ENCODE peak calls at places on chromosome 15, in six cellular contexts. V is BJ, U is mammary epithelial cell, A is Caco-2, O is A549, Q is ovary. C is an unnamed sample.

GRCh38 chr15:34360298-34360697 is 6.7 kb downstream of the LPCAT4 start:
- DNase-seq in V (no peak), U (peak), A (peak), O (no peak), Q (no peak), C (no peak)

GRCh38 chr15:98896802-98897732 is 110.5 kb downstream of the PGPEP1L start:
- DNase-seq in V (peak), U (peak), A (peak), O (peak), Q (peak), C (peak)

GRCh38 chr15:40534371-40534770 is 30.5 kb downstream of the CCDC32 start:
- DNase-seq in V (no peak), U (no peak), A (no peak), O (no peak), Q (no peak), C (no peak)

GRCh38 chr15:22889146-22889818 is 50.8 kb downstream of the NIPA2 start:
- DNase-seq in V (no peak), U (no peak), A (no peak), O (no peak), Q (no peak), C (no peak)

GRCh38 chr15:43541785-43542184 is 24.4 kb downstream of the MAP1A start:
- DNase-seq in V (no peak), U (no peak), A (no peak), O (no peak), Q (no peak), C (peak)

GRCh38 chr15:71424765-71425164 is 309.5 kb downstream of the THSD4 start:
- DNase-seq in V (no peak), U (no peak), A (no peak), O (no peak), Q (no peak), C (no peak)

GRCh38 chr15:99057697-99058420 is 47.0 kb upstream of the SYNM start:
- DNase-seq in V (no peak), U (no peak), A (no peak), O (no peak), Q (no peak), C (no peak)

GRCh38 chr15:52200831-52201365 is 9.7 kb upstream of the GNB5 start:
- DNase-seq in V (no peak), U (no peak), A (no peak), O (no peak), Q (no peak), C (peak)

GRCh38 chr15:98858610-98859023 is 149.0 kb downstream of the PGPEP1L start:
- DNase-seq in V (no peak), U (no peak), A (no peak), O (no peak), Q (no peak), C (no peak)

GRCh38 chr15:40048155-40048792 is 9.3 kb upstream of the SRP14 start:
- DNase-seq in V (no peak), U (no peak), A (no peak), O (no peak), Q (no peak), C (no peak)

GRCh38 chr15:33473005-33473404 is 162.2 kb downstream of the RYR3 start:
- DNase-seq in V (no peak), U (no peak), A (no peak), O (no peak), Q (no peak), C (no peak)

GRCh38 chr15:29225534-29226224 is 43.9 kb downstream of the NSMCE3 start:
- DNase-seq in V (no peak), U (no peak), A (no peak), O (no peak), Q (no peak), C (no peak)

GRCh38 chr15:38531509-38531908 is 33.1 kb downstream of the RASGRP1 start:
- DNase-seq in V (no peak), U (peak), A (no peak), O (no peak), Q (no peak), C (peak)

GRCh38 chr15:68650901-68651709 is 72.3 kb downstream of the CORO2B start:
- DNase-seq in V (no peak), U (no peak), A (peak), O (peak), Q (no peak), C (no peak)

GRCh38 chr15:38069001-38069400 is 134.6 kb downstream of the TMCO5A start:
- DNase-seq in V (no peak), U (peak), A (peak), O (peak), Q (no peak), C (peak)

DNA sequence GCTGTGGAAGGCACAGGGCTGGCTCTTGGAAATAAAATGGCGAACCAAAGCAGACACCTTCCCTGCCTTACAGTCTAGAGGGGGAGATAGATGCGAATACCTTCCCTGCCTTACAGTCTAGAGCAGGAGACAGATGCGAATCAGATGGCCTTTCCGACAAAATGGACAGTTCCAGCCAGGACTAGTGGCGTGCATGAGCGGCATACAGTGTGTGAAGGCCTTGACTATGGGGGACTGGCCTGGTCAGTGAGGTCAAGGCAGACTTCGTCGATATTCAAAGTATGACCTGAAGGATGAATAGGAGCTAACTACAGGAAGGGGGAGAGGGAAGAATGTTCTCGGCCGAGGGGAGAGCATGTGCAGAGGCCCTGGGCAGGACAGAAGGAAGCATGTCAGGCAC is 143.3 kb upstream of the TLE3 start:
- DNase-seq in V (no peak), U (no peak), A (no peak), O (no peak), Q (no peak), C (no peak)
- H3K4me3 ChIP-seq in V (no peak), U (no peak), A (no peak), O (no peak), Q (no peak), C (no peak)

GRCh38 chr15:89860851-89861360 is 32.9 kb downstream of the AP3S2 start:
- DNase-seq in V (no peak), U (no peak), A (peak), O (no peak), Q (no peak), C (no peak)

GRCh38 chr15:89864958-89865739 is 28.6 kb downstream of the AP3S2 start:
- DNase-seq in V (no peak), U (no peak), A (no peak), O (no peak), Q (no peak), C (no peak)

GRCh38 chr15:89858661-89859458 is 34.9 kb downstream of the AP3S2 start:
- DNase-seq in V (no peak), U (no peak), A (no peak), O (no peak), Q (no peak), C (no peak)

GRCh38 chr15:89860446-89860845 is 33.3 kb downstream of the AP3S2 start:
- DNase-seq in V (no peak), U (no peak), A (no peak), O (no peak), Q (no peak), C (no peak)

GRCh38 chr15:89863918-89864317 is 29.9 kb downstream of the AP3S2 start:
- DNase-seq in V (no peak), U (no peak), A (no peak), O (no peak), Q (no peak), C (peak)
- TF ChIP-seq CTCF in V (peak), U (peak), A (no peak), O (no peak), Q (no peak), C (peak)

GRCh38 chr15:48493763-48494225 is 151.7 kb downstream of the FBN1 start:
- DNase-seq in V (no peak), U (no peak), A (no peak), O (no peak), Q (no peak), C (no peak)
- H3K4me3 ChIP-seq in V (no peak), U (no peak), A (no peak), O (no peak), Q (no peak), C (no peak)

DNA sequence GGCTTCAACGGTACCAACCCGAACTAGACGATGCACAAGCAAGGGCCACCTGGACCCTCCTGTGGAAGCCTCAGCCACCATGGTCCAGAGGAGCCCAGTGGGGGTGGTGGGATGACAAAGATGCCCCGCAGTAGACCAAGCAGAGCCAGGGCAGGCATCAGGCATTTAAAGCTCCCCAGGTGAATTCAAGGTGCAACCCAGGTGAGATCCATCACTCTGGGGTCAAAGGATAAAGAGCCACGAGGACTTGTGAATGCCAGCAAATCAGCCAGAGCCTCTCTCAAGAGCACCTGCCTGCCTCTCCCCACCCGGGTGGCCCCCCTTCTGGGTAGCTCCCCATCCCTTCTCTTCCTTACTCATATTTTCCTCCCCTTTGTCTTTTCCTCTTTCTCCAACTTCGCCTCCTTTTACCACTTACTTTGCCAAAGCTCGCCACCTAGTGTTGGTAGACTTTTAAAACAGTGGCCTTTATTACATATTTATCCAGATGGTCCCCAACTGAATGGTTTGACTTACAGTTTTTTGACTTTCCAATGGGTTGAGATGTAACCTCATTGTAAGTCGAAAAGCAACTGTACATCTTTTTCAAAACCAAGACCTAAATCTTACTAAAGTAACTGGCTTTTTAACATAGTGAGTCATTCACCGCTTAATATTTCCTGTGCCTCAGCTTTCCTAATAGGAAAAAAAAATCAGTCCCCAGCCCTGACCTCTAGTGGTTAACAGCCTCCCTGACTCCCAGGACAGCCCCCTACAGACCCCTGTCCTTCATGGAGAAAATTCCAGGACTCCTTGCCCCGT is 18.8 kb downstream of the PLA2G4F start:
- DNase-seq in V (peak), U (peak), A (peak), O (peak), Q (no peak), C (peak)
- TF ChIP-seq CTCF in V (peak), U (peak), A (peak), O (peak), Q (peak), C (peak)

GRCh38 chr15:59329091-59329490 is 43.6 kb downstream of the MYO1E start:
- DNase-seq in V (no peak), U (no peak), A (no peak), O (no peak), Q (no peak), C (no peak)

GRCh38 chr15:59330649-59331048 is 42.0 kb downstream of the MYO1E start:
- DNase-seq in V (no peak), U (no peak), A (no peak), O (no peak), Q (no peak), C (no peak)

GRCh38 chr15:59327942-59328341 is 44.7 kb downstream of the MYO1E start:
- DNase-seq in V (no peak), U (no peak), A (no peak), O (no peak), Q (no peak), C (no peak)

GRCh38 chr15:59329570-59330350 is 42.9 kb downstream of the MYO1E start:
- DNase-seq in V (no peak), U (no peak), A (peak), O (peak), Q (no peak), C (peak)

DNA sequence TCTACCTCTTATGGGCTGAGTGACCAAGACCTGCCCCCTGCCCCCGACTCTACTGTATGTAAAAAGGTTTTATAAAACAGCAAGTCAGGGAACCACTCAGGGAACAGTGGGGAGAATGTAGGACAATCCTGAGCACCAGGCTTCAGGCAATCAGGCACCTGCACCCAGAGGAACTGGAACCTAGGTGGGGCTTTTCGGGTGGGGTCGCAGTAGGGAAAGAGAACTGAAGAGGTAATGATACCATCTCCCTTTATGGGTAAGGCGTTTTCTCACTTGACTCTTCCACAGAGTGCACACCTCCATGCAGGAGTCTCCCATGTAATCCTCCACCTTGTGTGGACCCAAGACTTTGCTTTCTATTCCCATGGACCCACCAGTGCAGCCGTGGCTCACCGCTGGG is 45.8 kb downstream of the MYO1E start:
- DNase-seq in V (no peak), U (no peak), A (no peak), O (no peak), Q (no peak), C (no peak)
- H3K4me3 ChIP-seq in V (no peak), U (no peak), A (no peak), O (no peak), Q (no peak), C (no peak)

GRCh38 chr15:48636511-48636910 is 9.0 kb downstream of the FBN1 start:
- DNase-seq in V (no peak), U (no peak), A (no peak), O (no peak), Q (no peak), C (peak)

GRCh38 chr15:48641416-48641815 is 4.1 kb downstream of the FBN1 start:
- DNase-seq in V (no peak), U (peak), A (no peak), O (no peak), Q (peak), C (no peak)

GRCh38 chr15:48637639-48638038 is 7.9 kb downstream of the FBN1 start:
- DNase-seq in V (no peak), U (no peak), A (no peak), O (no peak), Q (no peak), C (no peak)

GRCh38 chr15:48642795-48643194 is 2.7 kb downstream of the FBN1 start:
- DNase-seq in V (no peak), U (no peak), A (no peak), O (no peak), Q (no peak), C (peak)

DNA sequence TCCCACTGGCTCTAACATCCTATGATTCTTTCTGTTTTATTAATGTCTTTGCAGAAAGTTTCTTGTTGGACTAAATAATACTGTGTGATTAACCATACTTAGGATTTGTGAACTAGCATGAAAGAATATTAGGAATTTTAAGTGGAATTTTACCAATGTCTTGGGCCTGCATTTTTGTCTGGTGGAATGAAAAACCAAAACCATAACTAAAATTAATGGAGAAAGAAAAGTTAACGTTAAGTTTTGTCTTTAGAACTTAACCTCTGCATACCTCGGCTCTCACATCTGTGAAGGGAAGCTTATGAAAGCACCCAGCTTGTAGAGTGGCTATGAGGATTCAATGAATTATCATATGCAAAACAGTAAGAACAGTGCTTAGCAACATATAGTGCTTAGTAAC is 6.5 kb downstream of the FBN1 start:
- DNase-seq in V (no peak), U (no peak), A (no peak), O (no peak), Q (no peak), C (peak)
- TF ChIP-seq CTCF in V (no peak), U (no peak), A (no peak), O (no peak), Q (no peak), C (no peak)

DNA sequence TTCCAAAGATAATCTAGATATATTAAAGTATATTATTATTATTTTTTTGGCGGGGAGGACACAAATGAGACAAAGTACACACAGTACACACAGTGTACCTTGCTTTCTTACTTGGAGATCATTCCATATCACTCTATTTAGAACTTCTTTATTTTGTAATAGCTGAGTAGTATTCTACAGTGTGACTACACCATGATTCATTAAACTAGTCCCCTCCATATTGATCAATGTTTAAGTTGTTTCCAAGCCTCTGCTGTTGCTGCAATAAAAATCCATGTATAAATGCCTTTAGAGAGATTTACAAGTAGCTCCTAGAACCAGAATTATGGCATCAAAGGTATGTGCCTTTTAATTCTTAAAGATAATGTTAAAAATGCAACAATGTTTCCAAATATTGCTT is 38.8 kb downstream of the PYGO1 start:
- DNase-seq in V (no peak), U (no peak), A (no peak), O (no peak), Q (no peak), C (no peak)
- H3K4me3 ChIP-seq in V (no peak), U (no peak), A (no peak), O (no peak), Q (no peak), C (no peak)

C was measured in AG10803.